ENCODE peak calls at places on chromosome 2, in nine cellular contexts. W, Y, C, U, D, X, B, E and F are unnamed samples.

GRCh38 chr2:182821172-182821571 is 45.3 kb downstream of the FRZB start:
- DNase-seq in Y (peak), U (no peak), C (no peak), X (no peak), D (no peak), E (peak), W (no peak), B (no peak), F (no peak)

GRCh38 chr2:231191896-231192872 is 6.2 kb upstream of the ARMC9 start:
- DNase-seq in U (no peak), X (peak), W (no peak), D (no peak), Y (peak), E (peak), C (peak), B (no peak), F (no peak)

GRCh38 chr2:71453404-71454220 is at the start of gene DYSF:
- DNase-seq in X (no peak), C (peak), Y (peak), U (peak), D (no peak), W (no peak), E (peak), B (no peak), F (no peak)

GRCh38 chr2:10277293-10278028 is 25.2 kb upstream of the HPCAL1 start:
- DNase-seq in U (no peak), D (no peak), E (no peak), W (no peak), X (no peak), C (peak), Y (no peak), B (no peak), F (no peak)

GRCh38 chr2:2575870-2576386 is 244.9 kb upstream of the MYT1L start:
- DNase-seq in Y (no peak), W (no peak), X (no peak), B (no peak), U (no peak), C (no peak), E (no peak), D (no peak), F (peak)

GRCh38 chr2:11967946-11968465 is 221.6 kb downstream of the LPIN1 start:
- DNase-seq in D (no peak), C (no peak), Y (no peak), B (no peak), W (no peak), E (peak), U (no peak), X (no peak), F (no peak)

GRCh38 chr2:179429060-179429471 is 164.4 kb upstream of the SESTD1 start:
- DNase-seq in U (no peak), X (no peak), W (no peak), E (no peak), D (no peak), Y (peak), C (no peak), B (no peak), F (no peak)

GRCh38 chr2:119760237-119760807 is 600 bp downstream of the PTPN4 start:
- DNase-seq in C (no peak), U (no peak), E (no peak), B (no peak), X (peak), W (peak), D (no peak), Y (peak), F (no peak)

GRCh38 chr2:121287146-121287798 is 2.3 kb upstream of the TFCP2L1 start:
- DNase-seq in D (no peak), X (no peak), C (no peak), W (no peak), U (no peak), E (no peak), Y (no peak), B (no peak), F (no peak)

GRCh38 chr2:171688129-171688465 is 828 bp downstream of the DYNC1I2 start:
- DNase-seq in Y (peak), X (no peak), W (no peak), C (no peak), E (peak), B (no peak), D (no peak), U (no peak), F (no peak)

GRCh38 chr2:120971866-120972265 is 236.2 kb downstream of the GLI2 start:
- DNase-seq in C (no peak), E (no peak), W (no peak), U (no peak), B (no peak), Y (no peak), D (no peak), X (no peak), F (no peak)

GRCh38 chr2:188512456-188512855 is 220.8 kb downstream of the GULP1 start:
- DNase-seq in Y (peak), E (peak), U (no peak), W (no peak), B (no peak), X (no peak), C (no peak), D (no peak), F (peak)

GRCh38 chr2:142545036-142545435 is 332.4 kb upstream of the KYNU start:
- DNase-seq in E (no peak), C (no peak), Y (no peak), U (no peak), D (no peak), W (no peak), X (no peak), B (no peak), F (no peak)

GRCh38 chr2:232880764-232881351 is 10.8 kb downstream of the SNORC start:
- DNase-seq in C (no peak), E (no peak), D (no peak), U (no peak), Y (no peak), B (no peak), W (no peak), X (no peak), F (no peak)

GRCh38 chr2:117272975-117273671 is 541.4 kb upstream of the DDX18 start:
- DNase-seq in W (no peak), E (no peak), X (no peak), B (no peak), D (no peak), U (no peak), Y (no peak), C (no peak), F (no peak)

GRCh38 chr2:156536534-156536933 is 100.4 kb downstream of the GPD2 start:
- DNase-seq in C (no peak), U (no peak), E (no peak), D (no peak), W (no peak), X (no peak), Y (no peak), B (no peak), F (no peak)

GRCh38 chr2:110842048-110842447 is 109.7 kb downstream of the ACOXL start:
- DNase-seq in E (no peak), X (no peak), D (no peak), Y (no peak), U (no peak), C (no peak), B (no peak), W (no peak), F (no peak)

GRCh38 chr2:237278593-237278992 is 135.4 kb downstream of the COL6A3 start:
- DNase-seq in Y (no peak), U (no peak), C (no peak), X (peak), E (peak), B (no peak), D (no peak), W (no peak), F (no peak)

GRCh38 chr2:98796775-98797544 is 66.0 kb upstream of the MGAT4A start:
- DNase-seq in X (no peak), W (no peak), E (no peak), C (no peak), Y (no peak), D (no peak), B (no peak), U (peak), F (no peak)

GRCh38 chr2:8737571-8738175 is 55.8 kb downstream of the ID2 start:
- DNase-seq in B (no peak), U (no peak), Y (no peak), X (no peak), D (no peak), W (no peak), E (peak), C (no peak), F (no peak)

GRCh38 chr2:69335291-69335690 is 51.7 kb downstream of the GFPT1 start:
- DNase-seq in B (no peak), C (no peak), E (no peak), U (no peak), Y (no peak), X (no peak), W (no peak), D (no peak), F (no peak)

GRCh38 chr2:160379399-160379798 is 114.2 kb downstream of the RBMS1 start:
- DNase-seq in W (no peak), B (no peak), U (no peak), X (no peak), C (no peak), E (peak), D (no peak), Y (no peak), F (no peak)

GRCh38 chr2:8378016-8378810 is 303.6 kb upstream of the ID2 start:
- DNase-seq in Y (no peak), C (no peak), B (no peak), D (no peak), W (no peak), X (no peak), U (no peak), E (no peak), F (no peak)

GRCh38 chr2:232513389-232513788 is 6.8 kb upstream of the PRSS56 start:
- DNase-seq in U (no peak), E (no peak), W (no peak), X (no peak), Y (peak), B (no peak), C (no peak), D (no peak), F (no peak)

GRCh38 chr2:219517954-219518778 is 3.9 kb downstream of the ASIC4 start:
- DNase-seq in U (no peak), E (no peak), W (no peak), D (no peak), C (no peak), X (no peak), Y (peak), B (peak), F (no peak)

GRCh38 chr2:172021074-172021931 is 21.6 kb downstream of the METAP1D start:
- DNase-seq in E (no peak), X (no peak), C (no peak), D (no peak), U (no peak), W (no peak), Y (peak), B (no peak), F (no peak)

GRCh38 chr2:230130668-230131364 is 62.1 kb upstream of the SLC16A14 start:
- DNase-seq in W (no peak), X (peak), D (no peak), C (peak), Y (peak), E (peak), B (no peak), U (no peak), F (no peak)

GRCh38 chr2:55111570-55112228 is 61.4 kb upstream of the RTN4 start:
- DNase-seq in D (no peak), U (peak), C (peak), W (no peak), Y (peak), X (peak), B (peak), E (peak), F (no peak)

GRCh38 chr2:181685150-181685688 is 4.9 kb upstream of the NEUROD1 start:
- DNase-seq in U (no peak), E (peak), B (no peak), Y (no peak), C (no peak), X (no peak), W (no peak), D (no peak), F (no peak)

GRCh38 chr2:223027442-223027841 is 24.5 kb upstream of the KCNE4 start:
- DNase-seq in D (no peak), B (no peak), E (peak), W (no peak), U (no peak), Y (peak), C (no peak), X (no peak), F (no peak)

GRCh38 chr2:195501746-195502145 is 155.3 kb upstream of the SLC39A10 start:
- DNase-seq in Y (no peak), B (no peak), E (no peak), D (no peak), X (no peak), W (no peak), U (no peak), C (no peak), F (no peak)

GRCh38 chr2:138615257-138615656 is 113.7 kb downstream of the SPOPL start:
- DNase-seq in C (no peak), U (no peak), B (no peak), D (no peak), W (no peak), X (no peak), E (peak), Y (peak), F (no peak)

GRCh38 chr2:37865640-37866039 is 59.4 kb upstream of the RMDN2 start:
- DNase-seq in X (no peak), Y (no peak), C (no peak), W (no peak), E (no peak), U (no peak), B (no peak), D (no peak), F (no peak)

GRCh38 chr2:150080115-150080514 is 407.4 kb downstream of the RND3 start:
- DNase-seq in W (no peak), Y (no peak), D (no peak), X (no peak), B (no peak), U (no peak), E (peak), C (no peak), F (no peak)

GRCh38 chr2:222383255-222383654 is 41.1 kb upstream of the SGPP2 start:
- DNase-seq in D (no peak), C (no peak), E (no peak), U (no peak), W (no peak), B (no peak), X (no peak), Y (no peak), F (no peak)

GRCh38 chr2:19319064-19319463 is 39.4 kb downstream of the OSR1 start:
- DNase-seq in E (no peak), B (no peak), U (no peak), Y (no peak), W (no peak), D (no peak), C (no peak), X (no peak), F (no peak)

GRCh38 chr2:190717764-190718651 is 69.1 kb downstream of the NAB1 start:
- DNase-seq in B (peak), D (no peak), Y (peak), X (no peak), E (no peak), U (no peak), C (no peak), W (peak), F (no peak)